ENCODE peak calls at places on chromosomes 4 and X, in ten cellular contexts. G is tibial nerve, L is lower lobe of right lung, O is prostate gland, V is Peyer's patch, K is heart left ventricle, F is MM.1S, Z is upper lobe of right lung, X is suprapubic skin, I is PC-9. D is an unnamed sample.
A peak's percentile ranks its signal among the peaks of the same experiment; 100 is the strongest.

GRCh38 chr4:47876784-47877183 is 37.6 kb downstream of the NFXL1 start:
- DNase-seq in L (no peak), I (no peak), Z (no peak), F (no peak), K (no peak), X (no peak), G (no peak), O (no peak), V (no peak), D (no peak)

GRCh38 chr4:119268466-119268865 is 53.5 kb downstream of the FABP2 start:
- DNase-seq in I (no peak), F (no peak), X (no peak), G (no peak), K (no peak), V (no peak), L (no peak), O (no peak), Z (no peak), D (no peak)

GRCh38 chrX:21740329-21741274 is 17.3 kb downstream of the SMPX start:
- DNase-seq in K (peak; percentile 34), X (no peak), L (no peak), G (peak; percentile 11), F (no peak), Z (no peak), V (no peak), O (peak; percentile 4), I (no peak), D (no peak)

GRCh38 chr4:114163051-114163450 is 183.6 kb upstream of the ARSJ start:
- DNase-seq in Z (no peak), I (no peak), O (no peak), L (no peak), G (no peak), K (no peak), F (no peak), X (no peak), V (no peak), D (no peak)

GRCh38 chrX:17738737-17739535 is 1.6 kb downstream of the SCML1 start:
- DNase-seq in Z (no peak), X (no peak), O (no peak), G (no peak), K (no peak), L (no peak), I (peak; percentile 36), F (no peak), V (no peak), D (no peak)

GRCh38 chr4:111652206-111652605 is 493.0 kb upstream of the FAM241A start:
- DNase-seq in I (no peak), V (no peak), L (no peak), G (no peak), O (no peak), X (no peak), F (no peak), K (no peak), Z (no peak), D (no peak)

GRCh38 chr4:100493756-100494155 is 24.1 kb downstream of the EMCN start:
- DNase-seq in O (no peak), Z (no peak), L (no peak), V (no peak), K (no peak), X (no peak), I (no peak), F (no peak), G (no peak), D (no peak)

GRCh38 chrX:13419276-13419675 is 99.4 kb upstream of the ATXN3L start:
- DNase-seq in K (no peak), F (no peak), I (no peak), G (no peak), X (no peak), Z (no peak), V (peak; percentile 30), O (no peak), L (no peak), D (no peak)

GRCh38 chrX:13190051-13190450 is 129.8 kb downstream of the ATXN3L start:
- DNase-seq in L (no peak), O (no peak), K (no peak), F (no peak), X (no peak), I (peak; percentile 74), Z (no peak), V (no peak), G (no peak), D (no peak)

GRCh38 chrX:70289793-70290770 is at the start of the genes KIF4A and PDZD11:
- DNase-seq in K (peak; percentile 84), F (peak; percentile 83), V (peak; percentile 67), Z (peak; percentile 90), G (peak; percentile 24), L (peak; percentile 85), O (peak; percentile 45), X (peak; percentile 82), I (peak; percentile 71), D (peak; percentile 37)

GRCh38 chr4:166435449-166435848 is 562.4 kb downstream of the TLL1 start:
- DNase-seq in O (no peak), I (no peak), F (no peak), V (no peak), G (no peak), K (no peak), Z (no peak), X (no peak), L (no peak), D (peak; percentile 63)

DNA sequence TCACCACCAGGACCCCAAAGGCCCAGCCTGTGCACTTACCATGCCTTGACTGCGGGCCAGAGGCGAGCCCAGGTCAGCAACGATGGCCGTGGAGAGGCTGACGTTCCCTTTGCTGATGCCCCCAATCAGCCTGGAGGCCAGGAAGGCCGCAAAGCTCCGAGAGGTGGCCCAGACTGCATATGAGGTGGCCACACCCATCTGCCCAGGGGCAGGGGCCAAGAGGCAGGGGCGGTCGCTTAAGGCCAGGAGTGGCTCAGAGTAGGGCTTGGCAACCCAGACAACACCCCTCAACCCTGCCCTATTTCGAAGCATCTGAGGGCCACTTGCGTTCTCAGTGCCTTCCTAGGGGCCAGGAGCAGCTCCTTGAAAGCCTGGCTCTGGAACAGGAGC is 30.6 kb downstream of the NOP14 start:
- DNase-seq in L (no peak), V (no peak), X (peak; percentile 77), F (no peak), K (no peak), I (no peak), Z (peak; percentile 65), G (no peak), O (no peak), D (no peak)
- H3K36me3 ChIP-seq in L (peaks cover 50% of the 10 kb centered on the region), V (no peaks in the 10 kb centered on the region), X (peaks cover 44% of the 10 kb centered on the region), F (no peaks in the 10 kb centered on the region), K (no peaks in the 10 kb centered on the region), I (no peaks in the 10 kb centered on the region), Z (peaks cover 37% of the 10 kb centered on the region), G (no peaks in the 10 kb centered on the region), O (no peaks in the 10 kb centered on the region), D (peaks cover 8% of the 10 kb centered on the region)

GRCh38 chr4:8201341-8201781 is 2.3 kb downstream of the SH3TC1 start:
- DNase-seq in V (peak; percentile 79), X (no peak), G (no peak), I (no peak), Z (no peak), F (no peak), K (no peak), L (no peak), O (no peak), D (no peak)

GRCh38 chr4:8203817-8204216 is 4.7 kb downstream of the SH3TC1 start:
- DNase-seq in F (no peak), O (no peak), V (no peak), K (no peak), G (no peak), X (no peak), Z (no peak), I (no peak), L (no peak), D (no peak)

GRCh38 chr4:8202526-8203375 is 3.7 kb downstream of the SH3TC1 start:
- DNase-seq in L (no peak), O (no peak), X (no peak), K (no peak), F (no peak), I (no peak), V (no peak), Z (no peak), G (no peak), D (no peak)

GRCh38 chr4:8200302-8200975 is 1.3 kb downstream of the SH3TC1 start:
- DNase-seq in O (peak; percentile 59), F (no peak), X (no peak), L (peak; percentile 86), K (peak; percentile 79), Z (peak; percentile 88), V (peak; percentile 67), G (no peak), I (no peak), D (no peak)

DNA sequence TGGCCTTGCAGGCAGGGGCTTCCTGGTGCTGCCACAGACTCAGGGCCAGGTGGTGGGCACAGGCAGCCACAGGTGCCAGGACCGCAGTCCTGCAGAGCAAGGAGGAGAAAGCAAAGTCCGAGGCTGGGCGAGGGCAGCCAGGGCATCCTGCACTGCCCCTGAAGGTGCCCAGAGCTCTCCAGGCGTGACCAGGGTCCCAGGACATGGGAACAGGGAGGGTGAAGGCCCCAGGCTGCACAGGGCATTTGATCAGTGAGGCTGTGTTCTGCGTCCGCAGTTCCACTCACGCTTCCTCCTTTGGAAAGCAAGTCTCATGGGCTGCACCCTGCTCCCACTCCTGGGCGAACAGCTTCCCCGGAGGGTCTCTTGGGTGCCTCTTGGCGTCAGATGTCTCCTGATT is 3.0 kb downstream of the SH3TC1 start:
- DNase-seq in Z (no peak), X (no peak), F (no peak), K (no peak), O (no peak), V (peak; percentile 36), I (no peak), G (no peak), L (no peak), D (no peak)
- H3K4me3 ChIP-seq in Z (peak overlapping the region; percentile 62), X (peak overlapping the region; percentile 48), F (no peak overlapping the region), K (no peak overlapping the region), O (no peak overlapping the region), V (peak overlapping the region; percentile 50), I (no peak overlapping the region), G (no peak overlapping the region), L (peak overlapping the region; percentile 68), D (no peak overlapping the region)

GRCh38 chr4:8050555-8051206 is 107.9 kb downstream of the ABLIM2 start:
- DNase-seq in X (no peak), F (no peak), L (peak; percentile 80), O (peak; percentile 35), K (peak; percentile 85), Z (peak; percentile 87), G (peak; percentile 59), V (peak; percentile 17), I (no peak), D (no peak)
- TF ChIP-seq CTCF in X (no peak), F (no peak), L (no peak), O (no peak), K (no peak), Z (no peak), G (no peak), V (no peak), I (no peak), D (no peak)

DNA sequence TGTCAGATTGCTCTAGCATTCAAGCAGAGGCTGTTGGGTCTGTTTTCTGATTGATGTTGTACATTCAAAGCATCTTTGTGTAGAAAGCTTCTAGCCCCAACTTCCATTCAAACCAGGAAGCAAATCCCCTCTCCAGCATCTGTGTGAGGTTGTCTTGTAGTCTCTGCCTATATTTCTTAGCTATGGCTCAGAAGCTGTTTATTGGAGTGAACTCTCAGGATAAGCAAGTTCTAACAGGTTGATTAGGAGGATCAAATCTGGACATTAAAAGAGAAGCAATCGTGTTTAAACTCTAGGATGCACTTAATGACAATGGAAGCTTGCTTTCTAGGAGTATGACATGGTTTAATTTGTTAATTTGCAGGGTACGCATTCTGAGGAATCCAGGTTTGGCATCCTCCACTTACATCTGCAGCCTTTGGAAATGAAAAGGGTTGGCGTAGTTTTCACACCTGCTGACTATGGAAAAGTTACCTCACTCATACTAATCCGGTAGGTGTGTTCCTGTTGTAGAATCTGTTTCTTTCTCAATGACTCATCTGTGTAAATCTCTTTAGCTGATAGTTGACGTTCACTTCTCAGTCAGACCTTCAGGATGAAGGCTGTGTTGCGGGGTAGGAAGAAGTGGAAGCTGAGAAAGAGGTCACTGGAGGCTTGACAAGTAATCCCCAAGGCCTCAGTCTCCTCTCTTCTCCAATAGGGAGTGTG is 88.0 kb upstream of the TLR2 start:
- DNase-seq in G (no peak), V (no peak), X (no peak), O (no peak), I (no peak), Z (no peak), F (no peak), L (no peak), K (no peak), D (no peak)
- H3K36me3 ChIP-seq in G (no peaks in the 10 kb centered on the region), V (no peaks in the 10 kb centered on the region), X (peaks cover 38% of the 10 kb centered on the region), O (no peaks in the 10 kb centered on the region), I (no peaks in the 10 kb centered on the region), Z (peaks cover 52% of the 10 kb centered on the region), F (no peaks in the 10 kb centered on the region), L (peaks cover 72% of the 10 kb centered on the region), K (peaks cover 18% of the 10 kb centered on the region), D (no peaks in the 10 kb centered on the region)

D was measured in kidney epithelial cell.